ENCODE peak calls at places on chromosome 10, in four cellular contexts. U is mesothelial cell of epicardium; J is CD8-positive, alpha-beta T cell; Y is pancreas. K is an unnamed sample.

GRCh38 chr10:88270871-88271713 is 312.0 kb downstream of the RNLS start:
- DNase-seq in U (no peak), Y (no peak), J (peak), K (no peak)

GRCh38 chr10:84291389-84291788 is 37.0 kb upstream of the CCSER2 start:
- DNase-seq in U (no peak), Y (no peak), J (no peak), K (no peak)

GRCh38 chr10:88178758-88179157 is 315.3 kb downstream of the PTEN start:
- DNase-seq in Y (no peak), J (no peak), U (no peak), K (no peak)

GRCh38 chr10:116610443-116611152 is 10.2 kb upstream of the PNLIPRP2 start:
- DNase-seq in U (no peak), J (no peak), Y (peak), K (no peak)

GRCh38 chr10:4656576-4657194 is 169.3 kb upstream of the AKR1E2 start:
- DNase-seq in U (no peak), Y (no peak), J (peak), K (peak)

GRCh38 chr10:123102673-123103072 is 33.1 kb upstream of the HMX3 start:
- DNase-seq in J (no peak), U (no peak), Y (no peak), K (no peak)

GRCh38 chr10:61779950-61780659 is 117.4 kb downstream of the CABCOCO1 start:
- DNase-seq in Y (no peak), J (no peak), U (no peak), K (no peak)

GRCh38 chr10:24908793-24909423 is 43.5 kb downstream of the PRTFDC1 start:
- DNase-seq in U (no peak), Y (no peak), J (no peak), K (no peak)

GRCh38 chr10:13930123-13930522 is 343.4 kb downstream of the PRPF18 start:
- DNase-seq in J (peak), Y (no peak), U (no peak), K (no peak)

GRCh38 chr10:46218921-46219320 is 67.9 kb upstream of the ANTXRL start:
- DNase-seq in J (no peak), U (no peak), Y (no peak), K (no peak)

DNA sequence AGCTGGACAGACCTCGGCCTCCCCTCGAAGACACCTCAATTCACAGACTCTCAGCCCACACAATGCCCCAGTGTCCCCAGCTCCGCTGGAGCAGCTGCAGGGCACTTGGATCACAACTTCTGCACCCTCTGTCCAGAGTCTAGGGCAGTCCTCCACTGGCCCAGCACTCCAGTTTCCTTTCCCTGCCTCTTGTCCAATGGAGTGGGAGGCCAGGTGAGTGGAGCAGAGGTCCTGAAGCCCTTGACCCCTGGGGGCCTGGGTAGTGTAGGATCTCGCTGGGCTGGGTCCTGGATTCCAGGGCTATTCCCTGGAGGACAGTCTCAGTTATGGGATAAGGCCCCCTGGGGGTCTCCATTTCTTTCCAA is 11.8 kb downstream of the SFRP5 start:
- DNase-seq in U (no peak), J (no peak), Y (no peak), K (no peak)
- TF ChIP-seq CTCF in U (no peak), J (no peak), Y (no peak), K (no peak)

DNA sequence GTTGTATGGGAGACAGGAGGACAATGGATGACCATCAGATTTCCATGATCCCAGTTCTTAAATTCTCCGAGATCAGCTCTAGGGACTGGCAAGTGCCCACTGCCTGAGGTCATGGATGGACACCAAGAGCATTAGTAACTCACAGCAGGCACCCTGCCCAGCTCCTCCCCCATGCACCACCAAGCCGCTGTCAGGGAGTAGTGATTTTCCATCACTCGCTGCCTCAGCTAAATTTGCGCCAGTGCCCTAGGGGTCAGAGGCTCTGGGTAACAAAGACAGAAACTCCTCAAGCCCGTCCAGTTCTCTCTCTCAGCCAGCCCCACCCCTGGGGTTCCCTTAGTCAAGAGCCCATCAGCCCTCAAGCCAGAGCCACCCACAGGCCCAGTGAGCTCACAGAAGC is 30.0 kb downstream of the PAX2 start:
- DNase-seq in J (no peak), U (no peak), Y (no peak), K (no peak)
- TF ChIP-seq CTCF in J (no peak), U (no peak), Y (no peak), K (no peak)

DNA sequence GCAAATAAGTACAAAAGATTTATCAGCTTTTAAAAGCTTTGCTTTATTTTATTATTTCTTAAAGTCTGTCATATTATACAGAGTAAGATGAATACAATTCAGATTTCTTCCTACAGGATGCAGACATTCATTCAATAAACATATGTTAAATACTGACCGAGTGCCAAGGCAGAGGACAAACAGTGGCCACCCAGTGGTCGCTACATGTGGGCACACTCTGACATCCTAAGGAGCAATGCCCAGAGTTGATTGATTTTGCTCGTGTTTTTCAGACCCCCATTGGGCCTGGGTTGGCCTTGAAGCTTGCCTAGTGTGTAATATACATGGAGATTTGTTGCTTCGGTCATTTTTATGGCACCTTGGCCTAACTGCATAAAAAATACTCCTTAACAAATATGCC is 201.2 kb downstream of the CCDC3 start:
- DNase-seq in U (no peak), Y (no peak), J (no peak), K (no peak)
- TF ChIP-seq CTCF in U (no peak), Y (no peak), J (no peak), K (peak)

GRCh38 chr10:91603931-91604331 is 28.9 kb downstream of the PPP1R3C start:
- DNase-seq in U (no peak), Y (no peak), J (no peak), K (no peak)

GRCh38 chr10:91605968-91606367 is 26.9 kb downstream of the PPP1R3C start:
- DNase-seq in Y (no peak), U (no peak), J (no peak), K (no peak)

GRCh38 chr10:91603173-91603572 is 29.7 kb downstream of the PPP1R3C start:
- DNase-seq in J (no peak), Y (no peak), U (no peak), K (no peak)

GRCh38 chr10:91604936-91605534 is 27.8 kb downstream of the PPP1R3C start:
- DNase-seq in U (no peak), Y (no peak), J (no peak), K (no peak)

GRCh38 chr10:91604462-91604935 is 28.4 kb downstream of the PPP1R3C start:
- DNase-seq in Y (no peak), J (no peak), U (no peak), K (no peak)
- TF ChIP-seq CTCF in Y (no peak), J (no peak), U (no peak), K (peak)

GRCh38 chr10:89421018-89421476 is 6.7 kb downstream of the IFIT5 start:
- DNase-seq in Y (no peak), U (no peak), J (no peak), K (no peak)

GRCh38 chr10:89427629-89428028 is 13.3 kb downstream of the IFIT5 start:
- DNase-seq in Y (no peak), U (no peak), J (no peak), K (no peak)

GRCh38 chr10:89428873-89429272 is 14.5 kb downstream of the IFIT5 start:
- DNase-seq in J (no peak), U (no peak), Y (no peak), K (no peak)

GRCh38 chr10:89425000-89425399 is 10.6 kb downstream of the IFIT5 start:
- DNase-seq in Y (no peak), J (no peak), U (no peak), K (no peak)

GRCh38 chr10:89426230-89426868 is 12.0 kb downstream of the IFIT5 start:
- DNase-seq in U (no peak), Y (no peak), J (no peak), K (no peak)
- TF ChIP-seq CTCF in U (peak), Y (peak), J (peak), K (peak)

GRCh38 chr10:58431903-58432302 is 46.7 kb downstream of the TFAM start:
- DNase-seq in U (no peak), J (no peak), Y (no peak), K (no peak)

GRCh38 chr10:58438340-58438739 is 53.1 kb downstream of the TFAM start:
- DNase-seq in J (no peak), U (no peak), Y (no peak), K (no peak)

GRCh38 chr10:58436071-58436470 is 50.9 kb downstream of the TFAM start:
- DNase-seq in Y (no peak), J (no peak), U (no peak), K (no peak)

GRCh38 chr10:58438986-58439385 is 53.8 kb downstream of the TFAM start:
- DNase-seq in J (no peak), U (no peak), Y (no peak), K (no peak)

DNA sequence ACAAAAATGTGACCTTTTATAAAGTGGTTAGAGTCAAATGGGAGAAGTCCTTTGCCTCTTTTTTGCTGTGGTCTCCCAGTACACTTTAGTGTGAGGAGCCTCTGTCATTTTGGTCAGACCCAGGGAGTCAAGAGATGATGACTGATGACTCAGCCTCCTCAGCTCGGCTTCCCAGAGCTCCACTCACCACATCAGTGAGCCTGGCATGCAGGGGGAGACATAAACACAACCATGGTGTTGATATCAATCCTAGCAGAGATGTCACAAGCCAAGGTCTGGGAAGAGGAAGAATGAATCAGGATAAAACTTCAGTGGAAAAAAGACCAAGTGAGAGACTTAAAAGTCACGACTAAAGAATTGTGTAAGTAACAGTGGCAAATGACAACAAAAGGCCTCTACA is 50.1 kb downstream of the TFAM start:
- DNase-seq in U (no peak), Y (no peak), J (no peak), K (no peak)
- TF ChIP-seq CTCF in U (no peak), Y (no peak), J (no peak), K (no peak)